ENCODE peak calls at places on chromosomes 3 and 15, in ten cellular contexts. G, C, N, Q, Y, D, J, V, Z and F are unnamed samples.

GRCh38 chr3:184525337-184526157 is 36.0 kb upstream of the EPHB3 start:
- DNase-seq in Y (no peak), J (no peak), Z (peak), D (no peak), C (no peak), Q (no peak), N (no peak), G (no peak), V (no peak), F (no peak)

GRCh38 chr15:66615175-66615495 is 49.3 kb upstream of the LCTL start:
- DNase-seq in C (no peak), Q (no peak), D (no peak), V (no peak), Y (no peak), Z (peak), G (no peak), J (no peak), N (no peak), F (no peak)

GRCh38 chr3:150020527-150020926 is 49.8 kb upstream of the PFN2 start:
- DNase-seq in V (no peak), Y (no peak), G (peak), N (peak), Z (no peak), D (no peak), Q (no peak), C (no peak), J (no peak), F (no peak)

GRCh38 chr15:40051616-40052415 is 12.8 kb upstream of the SRP14 start:
- DNase-seq in Z (peak), N (no peak), V (no peak), D (no peak), G (no peak), Y (no peak), Q (peak), J (no peak), C (no peak), F (no peak)

GRCh38 chr3:173398111-173398479 is 551 bp downstream of the NLGN1 start:
- DNase-seq in C (no peak), D (no peak), Z (no peak), J (no peak), Y (no peak), Q (no peak), N (no peak), G (no peak), V (no peak), F (no peak)

GRCh38 chr3:88150771-88151170 is 1.0 kb downstream of the C3orf38 start:
- DNase-seq in N (no peak), C (no peak), V (no peak), Y (no peak), Q (no peak), G (no peak), J (no peak), D (peak), Z (no peak), F (no peak)

GRCh38 chr15:55897560-55898336 is 95.7 kb downstream of the NEDD4 start:
- DNase-seq in N (no peak), Z (no peak), J (peak), C (peak), V (peak), D (peak), Y (no peak), Q (no peak), G (peak), F (no peak)

GRCh38 chr15:64713592-64713991 is 61.8 kb downstream of the RBPMS2 start:
- DNase-seq in V (no peak), Q (no peak), D (no peak), C (no peak), G (no peak), Z (peak), N (no peak), J (no peak), Y (no peak), F (no peak)

GRCh38 chr15:34719051-34719882 is 35.5 kb downstream of the GJD2 start:
- DNase-seq in D (no peak), G (no peak), C (no peak), V (no peak), Z (no peak), J (no peak), N (no peak), Y (no peak), Q (no peak), F (no peak)

GRCh38 chr3:62051506-62051905 is 321.8 kb downstream of the FEZF2 start:
- DNase-seq in N (no peak), V (peak), Q (no peak), Y (peak), G (peak), J (no peak), Z (no peak), C (no peak), D (peak), F (no peak)

GRCh38 chr15:60006203-60006782 is 2.2 kb downstream of the FOXB1 start:
- DNase-seq in Z (peak), D (peak), J (no peak), Q (no peak), C (no peak), V (peak), G (peak), Y (no peak), N (peak), F (no peak)

GRCh38 chr3:20563236-20563635 is 377.2 kb upstream of the SGO1 start:
- DNase-seq in J (no peak), Y (no peak), Q (no peak), V (no peak), C (no peak), D (no peak), Z (no peak), N (no peak), G (no peak), F (no peak)

GRCh38 chr3:129462365-129462968 is 22.4 kb downstream of the IFT122 start:
- DNase-seq in C (no peak), Z (no peak), D (no peak), Y (no peak), Q (no peak), V (peak), N (no peak), G (no peak), J (no peak), F (no peak)

GRCh38 chr3:129463736-129464135 is 23.7 kb downstream of the IFT122 start:
- DNase-seq in D (no peak), N (no peak), Y (no peak), C (no peak), J (no peak), Z (no peak), V (no peak), G (no peak), Q (no peak), F (no peak)

GRCh38 chr3:129461461-129462146 is 21.6 kb downstream of the IFT122 start:
- DNase-seq in V (peak), D (no peak), Y (no peak), Q (no peak), Z (no peak), G (peak), J (peak), N (peak), C (no peak), F (no peak)

GRCh38 chr3:129461022-129461421 is 21.0 kb downstream of the IFT122 start:
- DNase-seq in D (no peak), C (no peak), G (peak), Q (no peak), J (no peak), N (peak), Y (no peak), Z (no peak), V (no peak), F (no peak)

GRCh38 chr3:129463094-129463493 is 23.1 kb downstream of the IFT122 start:
- DNase-seq in D (no peak), Z (no peak), V (no peak), C (no peak), Y (no peak), Q (no peak), N (no peak), G (no peak), J (no peak), F (no peak)
- TF ChIP-seq POLR2A in D (no peak), Z (no peak), V (no peak), C (no peak), Y (no peak), Q (no peak), N (no peak), G (no peak), J (no peak), F (no peak)

GRCh38 chr15:41928637-41929620 is 35.1 kb upstream of the SPTBN5 start:
- DNase-seq in Z (peak), N (no peak), Q (no peak), C (no peak), G (no peak), Y (no peak), V (no peak), J (peak), D (no peak), F (no peak)

GRCh38 chr15:41930221-41930866 is 36.5 kb upstream of the SPTBN5 start:
- DNase-seq in C (peak), Q (no peak), G (peak), D (peak), V (no peak), Y (peak), J (no peak), Z (no peak), N (peak), F (no peak)

GRCh38 chr15:41927516-41927915 is 33.7 kb upstream of the SPTBN5 start:
- DNase-seq in V (no peak), N (no peak), G (no peak), D (no peak), Z (no peak), J (no peak), Y (no peak), C (no peak), Q (no peak), F (no peak)

GRCh38 chr15:41926184-41927056 is 32.6 kb upstream of the SPTBN5 start:
- DNase-seq in C (no peak), G (no peak), Z (no peak), Y (no peak), J (no peak), D (peak), V (no peak), Q (no peak), N (no peak), F (no peak)

DNA sequence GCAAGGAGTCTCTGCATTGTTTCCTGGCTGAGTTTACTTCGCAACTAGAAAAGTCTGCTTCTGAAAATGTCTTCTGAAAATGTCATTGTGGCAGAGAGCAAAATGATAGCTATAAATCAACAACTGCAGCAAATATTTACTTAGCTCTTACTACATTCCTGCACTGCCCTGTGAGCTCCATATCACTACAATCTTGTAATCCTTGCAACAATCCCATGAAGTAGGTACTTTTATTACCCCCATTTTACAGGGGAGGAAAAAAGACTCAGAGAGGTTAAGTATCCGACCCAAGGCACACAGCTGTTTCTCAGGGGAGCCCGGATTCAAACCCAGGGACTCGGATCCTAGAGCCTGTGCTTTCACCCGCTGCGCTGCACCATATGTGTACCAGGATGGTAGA is 34.2 kb upstream of the SPTBN5 start:
- DNase-seq in C (peak), V (no peak), D (peak), Y (no peak), J (no peak), G (no peak), Z (no peak), N (no peak), Q (no peak), F (no peak)
- TF ChIP-seq POLR2A in C (no peak), V (no peak), D (no peak), Y (no peak), J (no peak), G (no peak), Z (no peak), N (no peak), Q (no peak), F (no peak)

GRCh38 chr3:60175680-60176079 is 1075.6 kb downstream of the FHIT start:
- DNase-seq in N (no peak), D (no peak), J (no peak), Z (no peak), V (no peak), C (no peak), Y (no peak), G (no peak), Q (no peak), F (no peak)

DNA sequence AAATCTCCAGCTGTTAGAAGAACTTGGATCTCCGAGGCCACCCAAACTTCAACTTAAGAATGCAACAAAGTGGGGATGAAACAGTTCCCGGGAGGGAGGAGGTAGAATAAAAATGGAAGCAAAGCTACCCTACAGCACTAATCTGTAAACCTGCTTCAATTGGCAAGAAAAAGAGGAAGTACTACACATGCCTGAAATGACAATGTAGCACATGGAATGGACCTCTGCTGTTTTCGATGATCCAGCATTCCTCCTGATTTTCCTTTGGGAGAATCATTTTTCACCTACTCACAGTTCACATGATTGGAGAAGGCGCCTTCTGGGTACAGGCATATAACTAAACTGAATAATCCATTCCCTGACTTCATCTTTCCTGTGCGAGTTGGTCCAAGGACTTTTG is 1081.5 kb downstream of the FHIT start:
- DNase-seq in Q (no peak), Y (no peak), G (no peak), C (no peak), Z (no peak), N (no peak), D (no peak), J (no peak), V (no peak), F (no peak)
- TF ChIP-seq POLR2A in Q (no peak), Y (no peak), G (no peak), C (no peak), Z (no peak), N (no peak), D (no peak), J (no peak), V (no peak), F (no peak)

DNA sequence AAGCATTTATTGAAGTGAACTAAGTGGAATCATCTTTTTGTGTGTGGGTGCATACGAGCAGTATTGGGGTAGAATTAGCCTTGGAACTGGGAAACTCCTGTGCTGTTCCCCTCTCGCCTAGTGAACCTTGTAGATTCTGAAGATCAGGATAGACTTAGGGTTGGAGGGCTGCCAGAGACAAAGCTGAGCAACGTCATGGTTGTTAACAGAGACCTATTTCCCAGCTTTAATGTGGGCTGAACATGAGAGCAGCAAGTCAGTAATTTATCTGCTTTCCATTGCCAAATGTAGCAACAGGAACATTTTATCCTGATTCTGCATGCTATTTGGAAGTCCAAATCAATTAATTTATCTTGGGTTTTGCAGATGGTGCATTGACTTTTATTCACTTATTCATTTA is 246.6 kb downstream of the IL20RB start:
- DNase-seq in Y (no peak), Z (no peak), J (no peak), N (no peak), Q (no peak), D (no peak), C (no peak), V (no peak), G (no peak), F (no peak)
- TF ChIP-seq POLR2A in Y (no peak), Z (no peak), J (no peak), N (no peak), Q (no peak), D (no peak), C (no peak), V (no peak), G (no peak), F (no peak)

DNA sequence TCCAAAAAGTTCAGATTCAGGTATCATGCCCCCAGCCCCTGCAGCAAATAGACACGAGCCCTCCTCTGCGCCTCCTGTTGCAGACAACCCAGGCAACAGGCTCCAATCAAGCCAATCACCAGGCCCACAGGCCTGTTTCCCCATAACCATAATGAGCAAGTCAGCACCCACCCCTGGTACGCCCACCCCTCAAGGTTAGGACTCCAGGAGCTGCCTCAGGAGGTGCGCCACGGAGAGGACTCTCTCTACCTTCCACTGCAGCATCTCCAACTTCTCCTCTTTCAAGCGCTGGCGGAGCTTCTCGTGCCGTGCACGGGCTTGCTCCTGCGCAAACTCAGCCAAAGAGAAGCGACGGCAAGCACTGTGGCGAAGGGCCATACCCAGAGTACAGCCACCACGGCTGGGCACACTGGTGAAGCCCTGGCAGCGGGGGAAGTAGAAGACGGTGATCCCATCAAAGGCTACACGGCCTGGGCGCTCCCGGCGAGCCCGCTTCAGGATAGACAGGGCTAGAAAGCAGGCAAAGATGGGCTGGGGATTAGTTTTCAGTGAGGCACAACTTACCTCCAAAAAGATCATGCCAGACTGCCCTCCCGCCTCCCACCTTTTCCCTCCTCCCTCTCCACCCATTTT is 8.5 kb downstream of the CSRNP1 start:
- DNase-seq in Y (no peak), N (no peak), G (no peak), Z (peak), D (no peak), Q (peak), J (no peak), V (no peak), C (no peak), F (no peak)
- TF ChIP-seq POLR2A in Y (no peak), N (no peak), G (no peak), Z (no peak), D (no peak), Q (no peak), J (no peak), V (no peak), C (no peak), F (no peak)

GRCh38 chr3:165439765-165440164 is 243.6 kb upstream of the SLITRK3 start:
- DNase-seq in Y (no peak), C (no peak), V (no peak), J (no peak), D (no peak), Z (no peak), G (peak), N (no peak), Q (no peak), F (no peak)
- TF ChIP-seq POLR2A in Y (no peak), C (no peak), V (no peak), J (no peak), D (no peak), Z (no peak), G (no peak), N (no peak), Q (no peak), F (no peak)

DNA sequence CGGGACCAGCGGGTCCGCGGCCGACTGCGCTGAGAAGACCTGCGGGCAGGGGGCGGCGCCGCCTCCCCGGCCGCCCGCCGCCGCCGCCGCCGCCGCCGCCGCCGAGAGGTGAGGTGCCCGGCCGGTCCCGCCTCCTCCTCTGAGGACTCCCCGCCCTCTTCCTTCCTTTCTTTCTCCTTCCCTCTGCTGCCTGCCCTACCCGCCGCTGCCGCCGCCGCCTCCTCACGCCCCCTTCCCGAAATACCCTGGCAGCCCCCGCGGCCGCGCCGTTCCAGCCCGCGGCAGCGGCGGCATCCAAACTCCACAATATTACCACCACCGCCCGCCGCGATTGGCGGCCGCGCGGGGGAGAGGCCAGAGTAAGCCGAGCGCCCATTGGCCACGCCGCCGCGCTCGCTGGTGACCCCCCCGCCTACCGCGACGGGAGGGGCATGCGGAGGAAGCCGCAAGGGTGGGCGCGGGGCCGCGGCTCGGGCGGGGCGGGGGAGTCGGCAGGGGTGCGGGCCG is 61.8 kb upstream of the ANKRD28 start:
- DNase-seq in N (peak), J (peak), G (peak), V (peak), C (peak), D (peak), Y (peak), Z (peak), Q (peak), F (peak)
- TF ChIP-seq POLR2A in N (no peak), J (no peak), G (no peak), V (peak), C (peak), D (no peak), Y (no peak), Z (no peak), Q (no peak), F (no peak)

GRCh38 chr3:69084326-69084667 is 440 bp upstream of the ARL6IP5 start:
- DNase-seq in Q (no peak), C (peak), G (peak), Z (no peak), Y (no peak), V (peak), J (no peak), D (peak), N (peak), F (no peak)

GRCh38 chr3:69082805-69083204 is 1.9 kb upstream of the ARL6IP5 start:
- DNase-seq in G (peak), Z (no peak), C (no peak), Q (no peak), Y (no peak), D (peak), N (no peak), V (no peak), J (peak), F (no peak)

GRCh38 chr3:69081583-69082262 is 1.6 kb upstream of the UBA3 start:
- DNase-seq in Y (no peak), J (no peak), Z (no peak), N (no peak), C (no peak), V (peak), G (no peak), D (peak), Q (no peak), F (no peak)

GRCh38 chr3:69079269-69080159 is 651 bp downstream of the UBA3 start:
- DNase-seq in C (no peak), Z (peak), D (peak), N (no peak), Q (no peak), J (no peak), Y (no peak), V (peak), G (no peak), F (no peak)

DNA sequence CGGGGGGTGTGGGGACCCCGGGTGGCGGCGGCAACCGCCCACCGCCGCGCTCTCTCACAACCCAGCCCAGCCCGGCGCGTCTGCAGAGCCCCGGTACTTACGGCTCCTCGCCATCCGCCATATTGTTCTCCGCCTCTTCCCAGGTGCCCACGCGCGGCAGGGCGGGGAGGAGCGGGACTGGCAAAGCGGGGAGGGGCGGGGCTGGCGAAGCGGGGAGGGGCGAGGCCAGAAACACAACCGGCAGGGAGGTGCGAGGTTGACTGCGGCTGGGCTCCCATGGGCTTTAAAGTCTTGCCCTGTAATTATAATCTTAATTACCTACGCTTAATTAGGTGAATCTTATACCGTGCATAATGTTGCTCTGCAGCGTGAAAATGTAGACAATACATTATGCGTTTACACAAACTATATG is at the start of gene UBA3:
- DNase-seq in Y (peak), Z (peak), C (peak), G (peak), N (peak), J (peak), Q (peak), D (peak), V (peak), F (peak)
- TF ChIP-seq POLR2A in Y (no peak), Z (no peak), C (peak), G (no peak), N (peak), J (no peak), Q (peak), D (peak), V (no peak), F (no peak)

GRCh38 chr3:114393367-114394072 is 99.7 kb downstream of the TIGIT start:
- DNase-seq in V (no peak), C (no peak), G (no peak), D (no peak), Y (no peak), Q (no peak), Z (no peak), J (peak), N (no peak), F (no peak)
- TF ChIP-seq POLR2A in V (no peak), C (no peak), G (no peak), D (no peak), Y (no peak), Q (no peak), Z (no peak), J (no peak), N (no peak), F (no peak)